ENCODE peak calls at places on chromosome 1, in nine cellular contexts. One of them, this sample, is unnamed.

GRCh38 chr1:151653397-151653796 is 41.5 kb downstream of the SNX27 start:
- DNase-seq in AG04449: no peak
- DNase-seq in bronchial epithelial cell: no peak
- DNase-seq in AG09309: peak
- DNase-seq in endothelial cell of umbilical vein: no peak
- DNase-seq in K562: no peak
- DNase-seq in tibial artery: no peak
- DNase-seq in GM12878: no peak
- DNase-seq in fibroblast of mammary gland: peak
- DNase-seq in this sample: no peak

GRCh38 chr1:156310962-156311361 is 11.9 kb upstream of the VHLL start:
- DNase-seq in AG04449: no peak
- DNase-seq in bronchial epithelial cell: peak
- DNase-seq in AG09309: no peak
- DNase-seq in endothelial cell of umbilical vein: no peak
- DNase-seq in K562: no peak
- DNase-seq in tibial artery: no peak
- DNase-seq in GM12878: no peak
- DNase-seq in fibroblast of mammary gland: peak
- DNase-seq in this sample: no peak

GRCh38 chr1:6445062-6445763 is 20.6 kb downstream of the ESPN start:
- DNase-seq in AG04449: no peak
- DNase-seq in bronchial epithelial cell: no peak
- DNase-seq in AG09309: no peak
- DNase-seq in endothelial cell of umbilical vein: peak
- DNase-seq in K562: no peak
- DNase-seq in tibial artery: no peak
- DNase-seq in GM12878: no peak
- DNase-seq in fibroblast of mammary gland: peak
- DNase-seq in this sample: no peak

GRCh38 chr1:171127481-171127880 is 36.8 kb downstream of the FMO3 start:
- DNase-seq in AG04449: no peak
- DNase-seq in bronchial epithelial cell: peak
- DNase-seq in AG09309: peak
- DNase-seq in endothelial cell of umbilical vein: no peak
- DNase-seq in K562: no peak
- DNase-seq in tibial artery: no peak
- DNase-seq in GM12878: no peak
- DNase-seq in fibroblast of mammary gland: peak
- DNase-seq in this sample: no peak

GRCh38 chr1:91697322-91698260 is 188.4 kb downstream of the TGFBR3 start:
- DNase-seq in AG04449: peak
- DNase-seq in bronchial epithelial cell: peak
- DNase-seq in AG09309: no peak
- DNase-seq in endothelial cell of umbilical vein: no peak
- DNase-seq in K562: no peak
- DNase-seq in tibial artery: no peak
- DNase-seq in GM12878: peak
- DNase-seq in fibroblast of mammary gland: peak
- DNase-seq in this sample: no peak

GRCh38 chr1:168465942-168466702 is 77.7 kb downstream of the XCL2 start:
- DNase-seq in AG04449: no peak
- DNase-seq in bronchial epithelial cell: peak
- DNase-seq in AG09309: no peak
- DNase-seq in endothelial cell of umbilical vein: no peak
- DNase-seq in K562: peak
- DNase-seq in tibial artery: no peak
- DNase-seq in GM12878: peak
- DNase-seq in fibroblast of mammary gland: peak
- DNase-seq in this sample: peak

GRCh38 chr1:174060090-174060489 is 37.9 kb upstream of the RC3H1 start:
- DNase-seq in AG04449: no peak
- DNase-seq in bronchial epithelial cell: peak
- DNase-seq in AG09309: no peak
- DNase-seq in endothelial cell of umbilical vein: no peak
- DNase-seq in K562: no peak
- DNase-seq in tibial artery: no peak
- DNase-seq in GM12878: no peak
- DNase-seq in fibroblast of mammary gland: no peak
- DNase-seq in this sample: no peak

GRCh38 chr1:242447682-242448081 is 76.8 kb downstream of the PLD5 start:
- DNase-seq in AG04449: no peak
- DNase-seq in bronchial epithelial cell: no peak
- DNase-seq in AG09309: no peak
- DNase-seq in endothelial cell of umbilical vein: no peak
- DNase-seq in K562: no peak
- DNase-seq in tibial artery: no peak
- DNase-seq in GM12878: no peak
- DNase-seq in fibroblast of mammary gland: no peak
- DNase-seq in this sample: no peak

GRCh38 chr1:3320246-3321152 is 134.0 kb upstream of the ARHGEF16 start:
- DNase-seq in AG04449: no peak
- DNase-seq in bronchial epithelial cell: no peak
- DNase-seq in AG09309: no peak
- DNase-seq in endothelial cell of umbilical vein: no peak
- DNase-seq in K562: no peak
- DNase-seq in tibial artery: no peak
- DNase-seq in GM12878: no peak
- DNase-seq in fibroblast of mammary gland: peak
- DNase-seq in this sample: no peak

GRCh38 chr1:114428083-114428754 is 82.8 kb downstream of the TRIM33 start:
- DNase-seq in AG04449: no peak
- DNase-seq in bronchial epithelial cell: peak
- DNase-seq in AG09309: no peak
- DNase-seq in endothelial cell of umbilical vein: peak
- DNase-seq in K562: no peak
- DNase-seq in tibial artery: no peak
- DNase-seq in GM12878: no peak
- DNase-seq in fibroblast of mammary gland: peak
- DNase-seq in this sample: no peak

GRCh38 chr1:111446967-111447892 is 1.8 kb downstream of the WDR77 start:
- DNase-seq in AG04449: no peak
- DNase-seq in bronchial epithelial cell: peak
- DNase-seq in AG09309: no peak
- DNase-seq in endothelial cell of umbilical vein: no peak
- DNase-seq in K562: no peak
- DNase-seq in tibial artery: no peak
- DNase-seq in GM12878: no peak
- DNase-seq in fibroblast of mammary gland: no peak
- DNase-seq in this sample: no peak

GRCh38 chr1:59204001-59204400 is 92.9 kb upstream of the FGGY start:
- DNase-seq in AG04449: no peak
- DNase-seq in bronchial epithelial cell: no peak
- DNase-seq in AG09309: no peak
- DNase-seq in endothelial cell of umbilical vein: peak
- DNase-seq in K562: no peak
- DNase-seq in tibial artery: peak
- DNase-seq in GM12878: no peak
- DNase-seq in fibroblast of mammary gland: no peak
- DNase-seq in this sample: no peak

GRCh38 chr1:188715566-188715965 is 1762.1 kb downstream of the BRINP3 start:
- DNase-seq in AG04449: no peak
- DNase-seq in bronchial epithelial cell: no peak
- DNase-seq in AG09309: no peak
- DNase-seq in endothelial cell of umbilical vein: no peak
- DNase-seq in K562: no peak
- DNase-seq in tibial artery: no peak
- DNase-seq in GM12878: no peak
- DNase-seq in fibroblast of mammary gland: no peak
- DNase-seq in this sample: no peak

GRCh38 chr1:39969048-39969447 is 14.1 kb downstream of the MFSD2A start:
- DNase-seq in AG04449: no peak
- DNase-seq in bronchial epithelial cell: peak
- DNase-seq in AG09309: no peak
- DNase-seq in endothelial cell of umbilical vein: no peak
- DNase-seq in K562: no peak
- DNase-seq in tibial artery: no peak
- DNase-seq in GM12878: no peak
- DNase-seq in fibroblast of mammary gland: peak
- DNase-seq in this sample: no peak

GRCh38 chr1:29239142-29239541 is 2.8 kb downstream of the PTPRU start:
- DNase-seq in AG04449: no peak
- DNase-seq in bronchial epithelial cell: peak
- DNase-seq in AG09309: no peak
- DNase-seq in endothelial cell of umbilical vein: no peak
- DNase-seq in K562: no peak
- DNase-seq in tibial artery: no peak
- DNase-seq in GM12878: no peak
- DNase-seq in fibroblast of mammary gland: no peak
- DNase-seq in this sample: no peak

GRCh38 chr1:231985624-231986023 is 359.0 kb downstream of the DISC1 start:
- DNase-seq in AG04449: no peak
- DNase-seq in bronchial epithelial cell: no peak
- DNase-seq in AG09309: no peak
- DNase-seq in endothelial cell of umbilical vein: no peak
- DNase-seq in K562: no peak
- DNase-seq in tibial artery: no peak
- DNase-seq in GM12878: no peak
- DNase-seq in fibroblast of mammary gland: no peak
- DNase-seq in this sample: no peak

GRCh38 chr1:231981675-231982074 is 355.1 kb downstream of the DISC1 start:
- DNase-seq in AG04449: no peak
- DNase-seq in bronchial epithelial cell: no peak
- DNase-seq in AG09309: no peak
- DNase-seq in endothelial cell of umbilical vein: no peak
- DNase-seq in K562: no peak
- DNase-seq in tibial artery: no peak
- DNase-seq in GM12878: no peak
- DNase-seq in fibroblast of mammary gland: no peak
- DNase-seq in this sample: no peak

GRCh38 chr1:231986631-231987291 is 360.2 kb downstream of the DISC1 start:
- DNase-seq in AG04449: no peak
- DNase-seq in bronchial epithelial cell: no peak
- DNase-seq in AG09309: no peak
- DNase-seq in endothelial cell of umbilical vein: no peak
- DNase-seq in K562: no peak
- DNase-seq in tibial artery: no peak
- DNase-seq in GM12878: no peak
- DNase-seq in fibroblast of mammary gland: peak
- DNase-seq in this sample: no peak

DNA sequence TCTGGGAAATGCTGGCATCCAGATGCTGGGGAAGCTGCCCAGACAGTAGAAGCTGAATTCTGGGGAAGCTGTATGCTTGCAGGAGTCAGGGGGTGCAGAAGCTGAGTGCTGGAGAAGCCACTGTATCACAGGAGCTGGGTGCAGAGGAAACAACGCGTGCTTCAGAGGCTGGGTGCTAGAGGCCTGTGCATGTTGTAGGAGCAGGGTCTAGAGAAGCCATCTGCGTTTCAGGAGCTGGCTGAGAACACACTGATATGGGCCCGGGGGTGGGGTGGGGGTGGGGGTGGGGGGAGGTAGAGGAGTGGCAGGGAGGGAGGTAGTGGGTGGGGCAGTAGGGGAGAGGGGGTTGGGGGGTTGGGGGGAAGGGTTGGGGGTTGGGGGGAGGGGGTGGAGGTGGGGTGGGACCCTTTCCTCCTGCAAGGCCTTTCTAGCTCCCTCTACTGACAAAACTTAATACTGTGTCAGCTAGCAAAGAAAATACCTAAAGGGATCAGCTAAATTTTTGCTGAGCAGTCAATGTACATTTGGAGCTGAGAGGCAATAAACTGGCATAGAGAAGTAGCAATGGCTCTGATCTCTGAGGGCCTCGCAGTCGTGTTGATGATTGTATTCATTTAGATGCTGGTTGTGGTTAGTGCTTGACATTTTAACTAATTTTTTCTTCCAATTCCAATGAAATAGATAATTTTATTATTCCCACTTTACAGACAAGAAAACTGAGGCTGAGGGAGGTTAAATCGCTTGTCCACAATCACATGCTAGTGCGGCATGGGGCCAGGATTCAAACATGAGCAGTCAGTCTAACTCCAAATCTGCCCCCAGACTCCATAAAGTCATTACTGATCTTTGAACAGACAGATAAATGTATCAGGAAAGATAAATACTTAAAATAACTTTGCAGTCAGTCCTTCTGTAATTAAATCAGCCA is 356.9 kb downstream of the DISC1 start:
- DNase-seq in AG04449: no peak
- DNase-seq in bronchial epithelial cell: no peak
- DNase-seq in AG09309: no peak
- DNase-seq in endothelial cell of umbilical vein: no peak
- DNase-seq in K562: no peak
- DNase-seq in tibial artery: no peak
- DNase-seq in GM12878: peak
- DNase-seq in fibroblast of mammary gland: no peak
- DNase-seq in this sample: no peak
- TF ChIP-seq CTCF in AG04449: no peak
- TF ChIP-seq CTCF in bronchial epithelial cell: no peak
- TF ChIP-seq CTCF in AG09309: no peak
- TF ChIP-seq CTCF in endothelial cell of umbilical vein: peak
- TF ChIP-seq CTCF in K562: peak
- TF ChIP-seq CTCF in tibial artery: no peak
- TF ChIP-seq CTCF in GM12878: no peak
- TF ChIP-seq CTCF in fibroblast of mammary gland: no peak
- TF ChIP-seq CTCF in this sample: no peak

GRCh38 chr1:240732390-240732789 is 120.4 kb upstream of the GREM2 start:
- DNase-seq in AG04449: no peak
- DNase-seq in bronchial epithelial cell: peak
- DNase-seq in AG09309: no peak
- DNase-seq in endothelial cell of umbilical vein: peak
- DNase-seq in K562: peak
- DNase-seq in tibial artery: no peak
- DNase-seq in GM12878: no peak
- DNase-seq in fibroblast of mammary gland: peak
- DNase-seq in this sample: peak
- TF ChIP-seq CTCF in AG04449: peak
- TF ChIP-seq CTCF in bronchial epithelial cell: peak
- TF ChIP-seq CTCF in AG09309: peak
- TF ChIP-seq CTCF in endothelial cell of umbilical vein: peak
- TF ChIP-seq CTCF in K562: peak
- TF ChIP-seq CTCF in tibial artery: peak
- TF ChIP-seq CTCF in GM12878: peak
- TF ChIP-seq CTCF in fibroblast of mammary gland: peak
- TF ChIP-seq CTCF in this sample: peak

DNA sequence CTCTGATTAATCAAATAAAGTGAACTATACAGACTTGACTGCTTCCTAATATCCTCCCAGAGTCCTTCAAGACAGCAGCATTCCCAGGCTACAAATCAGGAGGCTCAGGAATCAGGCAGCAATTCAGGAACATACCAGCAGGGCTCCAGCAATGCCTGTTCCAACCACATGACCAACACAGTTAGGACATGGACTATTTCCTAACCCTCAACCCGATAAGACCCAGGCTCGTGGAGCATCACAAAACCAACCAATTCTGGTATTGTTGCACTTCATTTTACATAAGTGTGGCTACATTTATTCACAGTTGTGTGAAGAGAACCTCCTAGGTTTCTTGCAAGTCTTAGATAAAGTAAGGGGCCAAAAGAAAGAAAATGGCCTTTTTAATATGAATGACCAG is 546.2 kb upstream of the ADGRL2 start:
- DNase-seq in AG04449: no peak
- DNase-seq in bronchial epithelial cell: peak
- DNase-seq in AG09309: no peak
- DNase-seq in endothelial cell of umbilical vein: no peak
- DNase-seq in K562: no peak
- DNase-seq in tibial artery: no peak
- DNase-seq in GM12878: no peak
- DNase-seq in fibroblast of mammary gland: peak
- DNase-seq in this sample: no peak
- TF ChIP-seq CTCF in AG04449: no peak
- TF ChIP-seq CTCF in bronchial epithelial cell: peak
- TF ChIP-seq CTCF in AG09309: no peak
- TF ChIP-seq CTCF in endothelial cell of umbilical vein: peak
- TF ChIP-seq CTCF in K562: no peak
- TF ChIP-seq CTCF in tibial artery: no peak
- TF ChIP-seq CTCF in GM12878: no peak
- TF ChIP-seq CTCF in fibroblast of mammary gland: peak
- TF ChIP-seq CTCF in this sample: peak

GRCh38 chr1:228236744-228237143 is 28.9 kb downstream of the OBSCN start:
- DNase-seq in AG04449: no peak
- DNase-seq in bronchial epithelial cell: peak
- DNase-seq in AG09309: no peak
- DNase-seq in endothelial cell of umbilical vein: peak
- DNase-seq in K562: peak
- DNase-seq in tibial artery: no peak
- DNase-seq in GM12878: no peak
- DNase-seq in fibroblast of mammary gland: peak
- DNase-seq in this sample: no peak
- TF ChIP-seq CTCF in AG04449: peak
- TF ChIP-seq CTCF in bronchial epithelial cell: peak
- TF ChIP-seq CTCF in AG09309: peak
- TF ChIP-seq CTCF in endothelial cell of umbilical vein: peak
- TF ChIP-seq CTCF in K562: peak
- TF ChIP-seq CTCF in tibial artery: no peak
- TF ChIP-seq CTCF in GM12878: peak
- TF ChIP-seq CTCF in fibroblast of mammary gland: peak
- TF ChIP-seq CTCF in this sample: peak

This sample was measured in GM12864.